ENCODE peak calls at places on chromosomes 4 and X, in nine cellular contexts. L is astrocyte; K is CD4-positive, alpha-beta memory T cell; U is H9; N is suprapubic skin; F is heart right ventricle; H is tibial artery; O is CD8-positive, alpha-beta memory T cell; I is cardiac muscle cell. A is an unnamed sample.

GRCh38 chr4:6852582-6852981 is 57.0 kb upstream of the TBC1D14 start:
- DNase-seq in L (no peak), F (no peak), I (no peak), H (no peak), K (no peak), N (no peak), O (no peak), U (no peak), A (no peak)

GRCh38 chrX:132023117-132023895 is at the start of gene STK26:
- DNase-seq in O (peak; percentile 80), I (peak; percentile 89), K (peak; percentile 78), F (peak; percentile 66), N (peak; percentile 73), H (peak; percentile 85), U (peak; percentile 82), L (peak; percentile 27), A (peak; percentile 61)

GRCh38 chr4:81470456-81471327 is 1.0 kb downstream of the RASGEF1B start:
- DNase-seq in L (no peak), F (peak; percentile 31), U (peak; percentile 45), O (peak; percentile 48), H (peak; percentile 72), K (peak; percentile 54), N (peak; percentile 74), I (peak; percentile 45), A (peak; percentile 48)

GRCh38 chrX:153456704-153457103 is 10.8 kb upstream of the TREX2 start:
- DNase-seq in I (no peak), O (no peak), F (peak; percentile 5), U (no peak), H (no peak), N (no peak), L (no peak), K (no peak), A (no peak)

GRCh38 chrX:35244796-35245508 is 302.4 kb downstream of the FAM47B start:
- DNase-seq in K (no peak), F (no peak), H (no peak), L (no peak), N (no peak), I (no peak), U (no peak), O (no peak), A (no peak)

GRCh38 chrX:100316987-100317386 is 93.1 kb downstream of the PCDH19 start:
- DNase-seq in H (no peak), L (peak; percentile 5), U (no peak), I (no peak), K (no peak), O (no peak), N (no peak), F (no peak), A (peak; percentile 10)

GRCh38 chr4:148112231-148112982 is 329.8 kb downstream of the NR3C2 start:
- DNase-seq in K (no peak), F (no peak), I (no peak), H (no peak), U (no peak), L (peak; percentile 95), O (no peak), N (no peak), A (no peak)

GRCh38 chrX:51899741-51900140 is 6.3 kb downstream of the MAGED1 start:
- DNase-seq in H (no peak), U (no peak), L (peak; percentile 71), K (no peak), N (no peak), I (no peak), O (no peak), F (no peak), A (no peak)

GRCh38 chr4:184807797-184808718 is 17.7 kb downstream of the ACSL1 start:
- DNase-seq in I (peak; percentile 41), H (peak; percentile 57), F (no peak), U (peak; percentile 84), O (no peak), L (peak; percentile 78), N (no peak), K (no peak), A (no peak)

DNA sequence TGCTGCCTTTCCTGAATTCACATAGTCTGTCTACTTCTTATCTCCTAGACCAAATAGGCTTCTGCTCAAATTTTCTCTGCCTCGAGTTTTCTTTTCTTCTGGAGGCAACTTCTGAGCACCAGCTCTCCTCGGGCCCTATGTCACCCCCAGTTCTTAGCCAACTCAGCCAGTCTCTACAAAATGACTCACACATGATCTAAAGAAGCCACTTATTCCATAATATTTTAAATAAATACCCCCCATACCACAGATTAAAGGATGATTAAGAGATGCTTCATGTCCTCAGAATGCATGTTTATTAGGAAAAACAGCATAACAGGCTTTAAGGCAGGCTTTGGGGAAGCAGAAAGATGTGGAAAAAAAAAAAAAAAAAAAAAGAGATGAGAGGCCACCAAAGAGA is 36.6 kb upstream of the DDX53 start:
- DNase-seq in L (no peak), N (no peak), U (no peak), K (no peak), H (no peak), F (no peak), O (no peak), I (no peak), A (no peak)
- H3K27ac ChIP-seq in L (no peak overlapping the region), N (no peak overlapping the region), U (no peak overlapping the region), K (no peak overlapping the region), H (no peak overlapping the region), F (no peak overlapping the region), O (no peak overlapping the region), I (no peak overlapping the region), A (no peak overlapping the region)

GRCh38 chr4:153512952-153513500 is 46.9 kb downstream of the TMEM131L start:
- DNase-seq in K (no peak), U (no peak), F (no peak), I (no peak), N (no peak), O (no peak), L (peak; percentile 78), H (no peak), A (no peak)
- H3K27ac ChIP-seq in K (no peak overlapping the region), U (no peak overlapping the region), F (peak overlapping the region; percentile 21), I (no peak overlapping the region), N (peak overlapping the region; percentile 23), O (no peak overlapping the region), L (peak overlapping the region; percentile 86), H (peak overlapping the region; percentile 73), A (peak overlapping the region; percentile 46)

GRCh38 chr4:89898304-89898716 is 3.7 kb downstream of the MMRN1 start:
- DNase-seq in K (no peak), N (no peak), O (no peak), I (peak; percentile 69), F (no peak), U (peak; percentile 23), L (no peak), H (peak; percentile 28), A (no peak)
- H3K27ac ChIP-seq in K (no peak overlapping the region), N (no peak overlapping the region), O (no peak overlapping the region), I (peak overlapping the region; percentile 25), F (no peak overlapping the region), U (no peak overlapping the region), L (no peak overlapping the region), H (no peak overlapping the region), A (no peak overlapping the region)

GRCh38 chr4:118745357-118745756 is 60.2 kb downstream of the METTL14 start:
- DNase-seq in N (no peak), O (no peak), H (no peak), U (no peak), I (no peak), L (no peak), F (no peak), K (no peak), A (no peak)
- H3K27ac ChIP-seq in N (peak overlapping the region; percentile 46), O (no peak overlapping the region), H (peak overlapping the region; percentile 39), U (no peak overlapping the region), I (peak overlapping the region; percentile 59), L (no peak overlapping the region), F (peak overlapping the region; percentile 80), K (no peak overlapping the region), A (peak overlapping the region; percentile 89)

GRCh38 chr4:114005569-114006442 is 26.4 kb upstream of the ARSJ start:
- DNase-seq in L (peak; percentile 93), N (no peak), I (no peak), F (no peak), U (no peak), H (no peak), O (no peak), K (peak; percentile 53), A (no peak)
- H3K27ac ChIP-seq in L (peak overlapping the region; percentile 4), N (no peak overlapping the region), I (no peak overlapping the region), F (no peak overlapping the region), U (no peak overlapping the region), H (no peak overlapping the region), O (no peak overlapping the region), K (peak overlapping the region; percentile 14), A (no peak overlapping the region)

GRCh38 chrX:44875185-44875489 is 2.1 kb downstream of the KDM6A start:
- DNase-seq in F (no peak), N (no peak), U (no peak), K (no peak), O (no peak), I (no peak), L (no peak), H (no peak), A (no peak)
- H3K27ac ChIP-seq in F (peak overlapping the region; percentile 97), N (no peak overlapping the region), U (no peak overlapping the region), K (peak overlapping the region; percentile 85), O (peak overlapping the region; percentile 87), I (no peak overlapping the region), L (no peak overlapping the region), H (peak overlapping the region; percentile 97), A (peak overlapping the region; percentile 97)

DNA sequence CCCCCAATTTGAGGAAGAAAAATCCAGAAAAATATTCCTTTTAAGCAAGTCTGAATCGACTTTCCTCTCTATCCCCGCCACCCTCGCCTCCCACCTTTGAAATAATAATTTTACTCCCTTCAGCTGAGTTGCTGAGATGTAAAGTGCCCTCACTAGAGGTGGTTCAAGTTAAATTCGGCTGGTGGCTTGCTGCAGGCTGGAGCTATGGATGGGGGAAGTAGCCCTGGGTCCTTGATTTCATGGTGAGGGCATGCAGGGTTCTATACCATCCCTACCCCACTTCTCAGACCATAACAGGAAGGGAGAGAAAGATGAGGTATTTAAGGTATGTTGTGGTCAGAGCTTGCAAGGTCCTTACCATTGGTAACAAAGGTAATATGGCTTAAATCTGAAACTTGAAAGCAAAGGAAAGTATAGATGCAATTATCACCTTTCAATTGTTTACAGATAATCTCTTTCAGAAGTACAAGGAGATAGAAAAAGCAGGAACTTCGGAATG is 440.0 kb downstream of the INPP4B start:
- DNase-seq in I (peak; percentile 22), H (no peak), L (peak; percentile 68), F (no peak), K (no peak), O (peak; percentile 5), N (no peak), U (peak; percentile 32), A (no peak)
- H3K27ac ChIP-seq in I (peak overlapping the region; percentile 86), H (peak overlapping the region; percentile 39), L (peak overlapping the region; percentile 89), F (peak overlapping the region; percentile 64), K (peak overlapping the region; percentile 72), O (peak overlapping the region; percentile 51), N (peak overlapping the region; percentile 64), U (peak overlapping the region; percentile 0), A (peak overlapping the region; percentile 82)